ENCODE peak calls at places on chromosomes 6 and 20, in five cellular contexts. C is stomach; E is foreskin keratinocyte; G is ascending aorta; W is CD8-positive, alpha-beta T cell. J is an unnamed sample.

GRCh38 chr20:35303735-35304431 is 11.7 kb upstream of the FAM83C start:
- DNase-seq in C (peak), E (peak), G (peak), W (peak), J (peak)

GRCh38 chr20:61970357-61970756 is 95.3 kb downstream of the TAF4 start:
- DNase-seq in C (no peak), E (no peak), G (no peak), W (no peak), J (no peak)

GRCh38 chr6:10144772-10145171 is 270.1 kb downstream of the TFAP2A start:
- DNase-seq in C (no peak), E (no peak), G (no peak), W (no peak), J (no peak)

GRCh38 chr6:39003072-39003471 is 45.5 kb upstream of the GLP1R start:
- DNase-seq in C (no peak), E (no peak), G (no peak), W (no peak), J (no peak)

GRCh38 chr6:12718025-12718424 is 1.5 kb downstream of the PHACTR1 start:
- DNase-seq in C (no peak), E (peak), G (no peak), W (no peak), J (no peak)

GRCh38 chr20:63220696-63221399 is 4.9 kb upstream of the YTHDF1 start:
- DNase-seq in C (no peak), E (no peak), G (no peak), W (no peak), J (no peak)

GRCh38 chr6:156780117-156780641 is 3.0 kb downstream of the ARID1B start:
- DNase-seq in C (peak), E (peak), G (peak), W (peak), J (no peak)

GRCh38 chr20:48905322-48905647 is 16.2 kb upstream of the ARFGEF2 start:
- DNase-seq in C (no peak), E (no peak), G (no peak), W (no peak), J (no peak)

DNA sequence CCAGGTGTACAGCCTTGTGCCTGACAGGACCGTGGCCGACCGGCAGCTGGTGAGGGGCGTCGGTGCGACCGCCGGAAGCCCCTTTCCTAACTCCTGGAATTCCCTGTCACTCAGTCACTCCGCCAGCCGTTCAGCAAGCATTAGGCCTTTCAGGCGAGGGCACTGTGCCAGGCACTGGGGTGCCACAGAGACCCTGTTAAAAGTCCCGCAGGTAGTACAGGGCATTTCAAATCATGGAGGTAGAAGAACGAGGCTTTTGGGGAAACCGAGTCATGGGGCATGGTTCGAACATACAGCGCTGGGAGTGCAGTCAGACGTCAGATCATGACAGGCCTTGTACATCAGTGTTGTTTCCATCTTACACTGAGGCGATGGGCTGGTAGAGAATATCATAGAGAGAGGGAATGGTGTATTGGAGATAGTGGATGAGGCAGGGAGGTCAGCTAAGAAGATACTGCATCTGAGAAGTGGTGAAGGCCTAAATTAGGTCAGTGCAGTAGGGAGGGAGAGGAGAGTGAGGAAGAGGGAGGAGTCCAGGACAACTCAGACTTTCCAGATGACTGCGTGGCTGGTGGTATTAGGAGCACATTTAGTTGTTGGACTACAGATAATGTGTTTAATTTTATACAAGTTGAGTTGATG is 892 bp upstream of the DXO start:
- DNase-seq in C (no peak), E (no peak), G (no peak), W (no peak), J (peak)
- H3K27ac ChIP-seq in C (peak), E (peak), G (peak), W (peak), J (peak)

DNA sequence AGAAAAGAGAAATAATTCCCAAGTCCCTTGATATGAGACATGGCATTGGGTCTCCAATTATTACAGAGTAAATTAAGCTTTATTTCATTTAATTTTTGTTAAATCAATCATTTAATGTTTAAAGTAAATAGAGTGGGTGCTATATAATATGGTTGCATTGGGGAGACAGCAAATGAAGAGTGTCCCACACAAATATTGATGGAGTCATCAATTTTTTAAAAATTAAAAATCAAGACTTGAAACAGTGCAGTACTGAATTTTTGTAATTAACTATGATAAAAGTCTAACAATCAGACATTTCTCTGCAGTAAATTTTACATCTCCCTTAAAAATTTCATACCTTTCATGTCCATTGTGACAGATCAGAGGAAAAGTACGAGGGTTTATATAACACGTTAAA is 193.9 kb upstream of the ID4 start:
- DNase-seq in C (no peak), E (no peak), G (no peak), W (no peak), J (no peak)
- H3K27ac ChIP-seq in C (no peak), E (no peak), G (no peak), W (no peak), J (no peak)

GRCh38 chr20:23155141-23155590 is 69.0 kb upstream of the CD93 start:
- DNase-seq in C (no peak), E (peak), G (no peak), W (no peak), J (no peak)

GRCh38 chr20:23152308-23152892 is 66.3 kb upstream of the CD93 start:
- DNase-seq in C (peak), E (no peak), G (peak), W (no peak), J (peak)

GRCh38 chr20:23152902-23153301 is 66.8 kb upstream of the CD93 start:
- DNase-seq in C (no peak), E (no peak), G (peak), W (no peak), J (no peak)

GRCh38 chr20:23151885-23152284 is 65.8 kb upstream of the CD93 start:
- DNase-seq in C (peak), E (no peak), G (peak), W (no peak), J (no peak)

GRCh38 chr20:23153696-23154341 is 67.7 kb upstream of the CD93 start:
- DNase-seq in C (no peak), E (no peak), G (no peak), W (no peak), J (no peak)
- H3K27ac ChIP-seq in C (no peak), E (no peak), G (peak), W (no peak), J (no peak)

GRCh38 chr6:19849196-19849595 is 12.0 kb downstream of the ID4 start:
- DNase-seq in C (no peak), E (no peak), G (no peak), W (no peak), J (no peak)
- H3K27ac ChIP-seq in C (peak), E (no peak), G (peak), W (no peak), J (no peak)

GRCh38 chr6:148087659-148088058 is 255.0 kb upstream of the SASH1 start:
- DNase-seq in C (no peak), E (no peak), G (no peak), W (no peak), J (no peak)
- H3K27ac ChIP-seq in C (no peak), E (no peak), G (no peak), W (no peak), J (no peak)

GRCh38 chr6:169288591-169288990 is 34.9 kb upstream of the THBS2 start:
- DNase-seq in C (no peak), E (no peak), G (no peak), W (no peak), J (no peak)
- H3K27ac ChIP-seq in C (peak), E (peak), G (no peak), W (no peak), J (no peak)